ENCODE peak calls at places on chromosome 22, in nine cellular contexts. One of them, this sample, is unnamed.

GRCh38 chr22:23675502-23676415 is 15.1 kb upstream of the RGL4 start:
- DNase-seq in neural progenitor cell: no peak
- DNase-seq in fibroblast of lung: no peak
- DNase-seq in BJ: no peak
- DNase-seq in NCI-H1694: no peak
- DNase-seq in neural crest cell: no peak
- DNase-seq in iPS DF 6.9: no peak
- DNase-seq in lung microvascular endothelial cell: peak; percentile 15
- DNase-seq in NCI-H2227 treated with DMSO at 0.1 percent for 48 hours: no peak
- DNase-seq in this sample: no peak

GRCh38 chr22:44573451-44573850 is 75.4 kb upstream of the RTL6 start:
- DNase-seq in neural progenitor cell: no peak
- DNase-seq in fibroblast of lung: no peak
- DNase-seq in BJ: no peak
- DNase-seq in NCI-H1694: no peak
- DNase-seq in neural crest cell: no peak
- DNase-seq in iPS DF 6.9: no peak
- DNase-seq in lung microvascular endothelial cell: no peak
- DNase-seq in NCI-H2227 treated with DMSO at 0.1 percent for 48 hours: no peak
- DNase-seq in this sample: no peak

GRCh38 chr22:47195156-47195675 is 432.8 kb downstream of the TBC1D22A start:
- DNase-seq in neural progenitor cell: no peak
- DNase-seq in fibroblast of lung: no peak
- DNase-seq in BJ: no peak
- DNase-seq in NCI-H1694: no peak
- DNase-seq in neural crest cell: no peak
- DNase-seq in iPS DF 6.9: no peak
- DNase-seq in lung microvascular endothelial cell: no peak
- DNase-seq in NCI-H2227 treated with DMSO at 0.1 percent for 48 hours: no peak
- DNase-seq in this sample: no peak

GRCh38 chr22:38923463-38924196 is 33.8 kb upstream of the APOBEC3A start:
- DNase-seq in neural progenitor cell: peak; percentile 29
- DNase-seq in fibroblast of lung: peak; percentile 91
- DNase-seq in BJ: peak; percentile 34
- DNase-seq in NCI-H1694: peak; percentile 91
- DNase-seq in neural crest cell: no peak
- DNase-seq in iPS DF 6.9: no peak
- DNase-seq in lung microvascular endothelial cell: peak; percentile 59
- DNase-seq in NCI-H2227 treated with DMSO at 0.1 percent for 48 hours: peak; percentile 57
- DNase-seq in this sample: peak; percentile 97

GRCh38 chr22:36644333-36644757 is 59.2 kb downstream of the CACNG2 start:
- DNase-seq in neural progenitor cell: peak; percentile 92
- DNase-seq in fibroblast of lung: peak; percentile 92
- DNase-seq in BJ: peak; percentile 37
- DNase-seq in NCI-H1694: no peak
- DNase-seq in neural crest cell: peak; percentile 54
- DNase-seq in iPS DF 6.9: peak; percentile 58
- DNase-seq in lung microvascular endothelial cell: peak; percentile 90
- DNase-seq in NCI-H2227 treated with DMSO at 0.1 percent for 48 hours: no peak
- DNase-seq in this sample: no peak

GRCh38 chr22:27504360-27504759 is 297.2 kb downstream of the MN1 start:
- DNase-seq in neural progenitor cell: no peak
- DNase-seq in fibroblast of lung: no peak
- DNase-seq in BJ: no peak
- DNase-seq in NCI-H1694: no peak
- DNase-seq in neural crest cell: no peak
- DNase-seq in iPS DF 6.9: no peak
- DNase-seq in lung microvascular endothelial cell: no peak
- DNase-seq in NCI-H2227 treated with DMSO at 0.1 percent for 48 hours: no peak
- DNase-seq in this sample: no peak

GRCh38 chr22:49962012-49962750 is 1.6 kb downstream of the PIM3 start:
- DNase-seq in neural progenitor cell: peak; percentile 85
- DNase-seq in fibroblast of lung: peak; percentile 93
- DNase-seq in BJ: peak; percentile 60
- DNase-seq in NCI-H1694: peak; percentile 33
- DNase-seq in neural crest cell: no peak
- DNase-seq in iPS DF 6.9: no peak
- DNase-seq in lung microvascular endothelial cell: peak; percentile 97
- DNase-seq in NCI-H2227 treated with DMSO at 0.1 percent for 48 hours: peak; percentile 19
- DNase-seq in this sample: no peak

GRCh38 chr22:45452565-45453449 is 39.3 kb downstream of the RIBC2 start:
- DNase-seq in neural progenitor cell: no peak
- DNase-seq in fibroblast of lung: peak; percentile 58
- DNase-seq in BJ: peak; percentile 67
- DNase-seq in NCI-H1694: no peak
- DNase-seq in neural crest cell: no peak
- DNase-seq in iPS DF 6.9: no peak
- DNase-seq in lung microvascular endothelial cell: no peak
- DNase-seq in NCI-H2227 treated with DMSO at 0.1 percent for 48 hours: no peak
- DNase-seq in this sample: no peak

GRCh38 chr22:35841907-35842518 is 124.3 kb downstream of the APOL5 start:
- DNase-seq in neural progenitor cell: no peak
- DNase-seq in fibroblast of lung: no peak
- DNase-seq in BJ: no peak
- DNase-seq in NCI-H1694: no peak
- DNase-seq in neural crest cell: no peak
- DNase-seq in iPS DF 6.9: no peak
- DNase-seq in lung microvascular endothelial cell: no peak
- DNase-seq in NCI-H2227 treated with DMSO at 0.1 percent for 48 hours: no peak
- DNase-seq in this sample: no peak

GRCh38 chr22:22771696-22772377 is 115.8 kb upstream of the IGLL5 start:
- DNase-seq in neural progenitor cell: no peak
- DNase-seq in fibroblast of lung: no peak
- DNase-seq in BJ: no peak
- DNase-seq in NCI-H1694: no peak
- DNase-seq in neural crest cell: no peak
- DNase-seq in iPS DF 6.9: no peak
- DNase-seq in lung microvascular endothelial cell: no peak
- DNase-seq in NCI-H2227 treated with DMSO at 0.1 percent for 48 hours: no peak
- DNase-seq in this sample: no peak

GRCh38 chr22:40340044-40340443 is 6.3 kb upstream of the ADSL start:
- DNase-seq in neural progenitor cell: no peak
- DNase-seq in fibroblast of lung: no peak
- DNase-seq in BJ: no peak
- DNase-seq in NCI-H1694: no peak
- DNase-seq in neural crest cell: no peak
- DNase-seq in iPS DF 6.9: no peak
- DNase-seq in lung microvascular endothelial cell: no peak
- DNase-seq in NCI-H2227 treated with DMSO at 0.1 percent for 48 hours: no peak
- DNase-seq in this sample: no peak

GRCh38 chr22:27720860-27721259 is 80.7 kb downstream of the MN1 start:
- DNase-seq in neural progenitor cell: no peak
- DNase-seq in fibroblast of lung: no peak
- DNase-seq in BJ: no peak
- DNase-seq in NCI-H1694: no peak
- DNase-seq in neural crest cell: no peak
- DNase-seq in iPS DF 6.9: no peak
- DNase-seq in lung microvascular endothelial cell: peak; percentile 42
- DNase-seq in NCI-H2227 treated with DMSO at 0.1 percent for 48 hours: no peak
- DNase-seq in this sample: no peak

GRCh38 chr22:50104149-50104548 is 14.3 kb downstream of the MOV10L1 start:
- DNase-seq in neural progenitor cell: no peak
- DNase-seq in fibroblast of lung: no peak
- DNase-seq in BJ: no peak
- DNase-seq in NCI-H1694: no peak
- DNase-seq in neural crest cell: no peak
- DNase-seq in iPS DF 6.9: no peak
- DNase-seq in lung microvascular endothelial cell: no peak
- DNase-seq in NCI-H2227 treated with DMSO at 0.1 percent for 48 hours: no peak
- DNase-seq in this sample: no peak

GRCh38 chr22:25992331-25992730 is 176.9 kb upstream of the SEZ6L start:
- DNase-seq in neural progenitor cell: no peak
- DNase-seq in fibroblast of lung: no peak
- DNase-seq in BJ: no peak
- DNase-seq in NCI-H1694: no peak
- DNase-seq in neural crest cell: no peak
- DNase-seq in iPS DF 6.9: no peak
- DNase-seq in lung microvascular endothelial cell: no peak
- DNase-seq in NCI-H2227 treated with DMSO at 0.1 percent for 48 hours: no peak
- DNase-seq in this sample: no peak

GRCh38 chr22:28711820-28712777 is 29.5 kb downstream of the CHEK2 start:
- DNase-seq in neural progenitor cell: no peak
- DNase-seq in fibroblast of lung: peak; percentile 98
- DNase-seq in BJ: peak; percentile 92
- DNase-seq in NCI-H1694: no peak
- DNase-seq in neural crest cell: no peak
- DNase-seq in iPS DF 6.9: no peak
- DNase-seq in lung microvascular endothelial cell: peak; percentile 44
- DNase-seq in NCI-H2227 treated with DMSO at 0.1 percent for 48 hours: peak; percentile 1
- DNase-seq in this sample: no peak

GRCh38 chr22:46576556-46577351 is 39.3 kb upstream of the CELSR1 start:
- DNase-seq in neural progenitor cell: peak; percentile 85
- DNase-seq in fibroblast of lung: peak; percentile 42
- DNase-seq in BJ: no peak
- DNase-seq in NCI-H1694: no peak
- DNase-seq in neural crest cell: no peak
- DNase-seq in iPS DF 6.9: no peak
- DNase-seq in lung microvascular endothelial cell: peak; percentile 52
- DNase-seq in NCI-H2227 treated with DMSO at 0.1 percent for 48 hours: no peak
- DNase-seq in this sample: no peak

GRCh38 chr22:21055880-21056319 is 10.2 kb downstream of the LRRC74B start:
- DNase-seq in neural progenitor cell: no peak
- DNase-seq in fibroblast of lung: no peak
- DNase-seq in BJ: no peak
- DNase-seq in NCI-H1694: no peak
- DNase-seq in neural crest cell: no peak
- DNase-seq in iPS DF 6.9: no peak
- DNase-seq in lung microvascular endothelial cell: no peak
- DNase-seq in NCI-H2227 treated with DMSO at 0.1 percent for 48 hours: no peak
- DNase-seq in this sample: no peak

GRCh38 chr22:32309585-32310251 is 47.9 kb upstream of the RFPL3 start:
- DNase-seq in neural progenitor cell: no peak
- DNase-seq in fibroblast of lung: no peak
- DNase-seq in BJ: no peak
- DNase-seq in NCI-H1694: no peak
- DNase-seq in neural crest cell: no peak
- DNase-seq in iPS DF 6.9: no peak
- DNase-seq in lung microvascular endothelial cell: no peak
- DNase-seq in NCI-H2227 treated with DMSO at 0.1 percent for 48 hours: no peak
- DNase-seq in this sample: no peak

This sample was measured in NCI-H2029 treated with DMSO at 0.1 percent for 48 hours.